ENCODE peak calls at places on chromosomes 6 and 20, in nine cellular contexts. C, D, X, K, V, O, L, B and U are unnamed samples. For H3K36me3, the result is how much of the 10 kb centered on the place peaks cover.

GRCh38 chr20:23063573-23063972 is 14.1 kb upstream of the THBD start:
- DNase-seq in V (no peak), B (no peak), X (no peak), C (no peak), D (no peak), O (no peak), K (no peak), L (no peak), U (no peak)

GRCh38 chr20:34083137-34083536 is 28.9 kb downstream of the EIF2S2 start:
- DNase-seq in X (peak), K (peak), D (peak), V (peak), O (peak), L (no peak), C (no peak), B (no peak), U (no peak)

GRCh38 chr6:26543953-26544352 is 5.8 kb downstream of the HMGN4 start:
- DNase-seq in V (no peak), D (no peak), X (no peak), C (peak), K (no peak), B (no peak), L (no peak), O (no peak), U (no peak)

GRCh38 chr6:23175391-23175790 is 606.0 kb downstream of the HDGFL1 start:
- DNase-seq in V (no peak), C (peak), D (no peak), B (no peak), K (no peak), O (no peak), X (no peak), L (no peak), U (no peak)

GRCh38 chr20:31842471-31843157 is 2.8 kb downstream of the FOXS1 start:
- DNase-seq in L (no peak), K (peak), X (peak), D (peak), O (no peak), C (peak), B (no peak), V (peak), U (no peak)

GRCh38 chr6:72987305-72987704 is 238.0 kb downstream of the KHDC1L start:
- DNase-seq in O (no peak), V (no peak), L (no peak), D (no peak), X (no peak), B (no peak), C (no peak), K (no peak), U (no peak)

GRCh38 chr6:13457577-13457976 is 29.8 kb downstream of the GFOD1 start:
- DNase-seq in B (no peak), K (peak), O (no peak), L (no peak), C (no peak), D (no peak), V (no peak), X (no peak), U (no peak)

GRCh38 chr6:149852180-149852579 is 12.0 kb downstream of the LRP11 start:
- DNase-seq in O (peak), C (peak), D (peak), X (no peak), B (no peak), L (no peak), K (no peak), V (no peak), U (no peak)

GRCh38 chr20:48763183-48764030 is 64.4 kb downstream of the PREX1 start:
- DNase-seq in D (peak), C (no peak), O (no peak), L (no peak), X (peak), K (peak), B (no peak), V (peak), U (no peak)

GRCh38 chr6:21598662-21599061 is 5.1 kb downstream of the SOX4 start:
- DNase-seq in B (no peak), C (peak), L (no peak), V (no peak), D (no peak), X (no peak), O (no peak), K (no peak), U (no peak)

GRCh38 chr20:50916257-50916656 is 15.0 kb downstream of the ADNP start:
- DNase-seq in K (no peak), O (no peak), L (no peak), C (peak), B (no peak), D (no peak), X (no peak), V (no peak), U (no peak)

GRCh38 chr6:167733740-167734661 is 92.7 kb upstream of the AFDN start:
- DNase-seq in L (no peak), D (no peak), X (no peak), K (no peak), B (no peak), V (peak), C (no peak), O (no peak), U (no peak)

GRCh38 chr6:170074907-170075306 is 216.0 kb downstream of the DLL1 start:
- DNase-seq in D (no peak), B (no peak), X (no peak), L (no peak), C (no peak), K (no peak), O (peak), V (no peak), U (no peak)

GRCh38 chr6:167441653-167442644 is 117.1 kb downstream of the TTLL2 start:
- DNase-seq in B (no peak), C (no peak), L (no peak), K (no peak), D (no peak), O (no peak), X (peak), V (no peak), U (no peak)

GRCh38 chr6:161434921-161435411 is 161.1 kb upstream of the AGPAT4 start:
- DNase-seq in C (peak), L (no peak), V (peak), B (no peak), D (no peak), O (no peak), X (peak), K (no peak), U (no peak)

GRCh38 chr6:15499591-15499990 is 163.2 kb downstream of the DTNBP1 start:
- DNase-seq in K (no peak), V (no peak), C (no peak), X (no peak), L (no peak), B (no peak), O (no peak), D (no peak), U (no peak)
- H3K36me3 ChIP-seq in K (under half), V (under half), C (under half), X (under half), L (under half), B (under half), O (half or more), D (under half), U (under half)

GRCh38 chr6:44297063-44298038 is 15.8 kb downstream of the AARS2 start:
- DNase-seq in K (peak), C (peak), L (peak), B (no peak), O (peak), D (peak), V (no peak), X (no peak), U (no peak)

GRCh38 chr6:44298055-44298803 is 14.9 kb downstream of the AARS2 start:
- DNase-seq in K (no peak), C (no peak), B (no peak), L (no peak), O (no peak), V (no peak), X (no peak), D (no peak), U (no peak)

GRCh38 chr6:44301106-44301505 is 12.0 kb downstream of the AARS2 start:
- DNase-seq in B (no peak), X (no peak), D (no peak), L (no peak), O (no peak), K (no peak), C (no peak), V (no peak), U (no peak)

GRCh38 chr6:44300424-44300823 is 12.7 kb downstream of the AARS2 start:
- DNase-seq in L (no peak), B (no peak), D (no peak), O (no peak), C (no peak), K (no peak), V (no peak), X (no peak), U (no peak)

DNA sequence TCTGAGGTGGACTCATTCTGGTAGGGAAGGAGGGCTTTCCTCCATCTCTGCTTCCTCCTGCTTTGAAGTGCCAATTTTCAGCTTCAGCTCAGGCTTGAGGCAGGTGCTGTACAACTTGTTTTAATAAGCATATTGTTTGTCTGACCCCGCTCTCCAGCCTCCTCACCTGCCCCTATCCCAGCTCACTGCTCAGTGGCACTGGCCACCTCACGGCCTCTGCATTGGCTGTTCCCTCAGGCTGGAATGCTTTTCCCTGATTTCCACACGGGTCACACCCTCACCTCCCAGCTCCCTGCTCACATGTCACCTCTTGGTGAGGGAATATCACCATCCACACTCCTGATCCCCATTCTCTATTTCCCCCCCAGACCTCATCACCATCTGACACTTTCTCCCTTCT is 14.3 kb downstream of the AARS2 start:
- DNase-seq in O (no peak), L (no peak), X (no peak), B (no peak), C (no peak), D (no peak), K (no peak), V (no peak), U (no peak)
- H3K36me3 ChIP-seq in O (under half), L (under half), X (under half), B (under half), C (under half), D (under half), K (under half), V (under half), U (under half)

GRCh38 chr20:37239026-37239451 is 22.6 kb downstream of the GHRH start:
- DNase-seq in O (no peak), B (no peak), D (no peak), V (no peak), X (no peak), L (no peak), K (no peak), C (peak), U (no peak)

GRCh38 chr20:37242503-37242902 is 19.1 kb downstream of the GHRH start:
- DNase-seq in O (no peak), B (no peak), V (no peak), D (no peak), X (no peak), K (no peak), L (no peak), C (no peak), U (no peak)

GRCh38 chr20:37238426-37238825 is 23.2 kb downstream of the GHRH start:
- DNase-seq in L (no peak), B (no peak), C (no peak), K (no peak), O (no peak), V (no peak), D (no peak), X (no peak), U (no peak)

GRCh38 chr20:37243076-37243936 is 18.3 kb downstream of the GHRH start:
- DNase-seq in B (no peak), L (no peak), K (no peak), O (no peak), C (no peak), V (no peak), D (no peak), X (no peak), U (no peak)

GRCh38 chr20:37240337-37241055 is 21.1 kb downstream of the GHRH start:
- DNase-seq in O (no peak), C (no peak), B (no peak), D (no peak), L (no peak), V (no peak), X (no peak), K (no peak), U (no peak)
- H3K36me3 ChIP-seq in O (half or more), C (half or more), B (under half), D (half or more), L (half or more), V (half or more), X (under half), K (half or more), U (under half)

GRCh38 chr6:35473075-35473848 is 5.1 kb downstream of the RPL10A start:
- DNase-seq in V (no peak), O (no peak), B (peak), L (no peak), K (no peak), D (no peak), X (no peak), C (no peak), U (no peak)
- H3K36me3 ChIP-seq in V (under half), O (half or more), B (under half), L (under half), K (half or more), D (half or more), X (under half), C (half or more), U (under half)